ENCODE peak calls at places on chromosomes 4 and X, in five cellular contexts. E is hepatocyte, L is body of pancreas, K is tibial artery, O is ascending aorta. I is an unnamed sample.

GRCh38 chr4:147741190-147741788 is 9.4 kb downstream of the ARHGAP10 start:
- DNase-seq in L (no peak), O (no peak), K (no peak), E (no peak), I (peak; percentile 46)

GRCh38 chr4:186900232-186900900 is 176.7 kb upstream of the FAT1 start:
- DNase-seq in E (no peak), O (no peak), L (no peak), K (no peak), I (no peak)

GRCh38 chr4:67608047-67608446 is 49.5 kb downstream of the STAP1 start:
- DNase-seq in K (no peak), E (no peak), L (no peak), O (no peak), I (no peak)

GRCh38 chr4:21184788-21185187 is 484.5 kb downstream of the PACRGL start:
- DNase-seq in O (no peak), E (no peak), K (no peak), L (no peak), I (no peak)

GRCh38 chr4:52883183-52883621 is 21.1 kb downstream of the RASL11B start:
- DNase-seq in L (no peak), O (no peak), E (peak; percentile 54), K (no peak), I (no peak)

GRCh38 chrX:24925430-24925829 is 90.3 kb downstream of the ARX start:
- DNase-seq in O (no peak), L (no peak), K (no peak), E (no peak), I (no peak)

GRCh38 chr4:88681209-88681608 is 16.4 kb downstream of the NAP1L5 start:
- DNase-seq in L (no peak), E (no peak), O (no peak), K (no peak), I (no peak)

GRCh38 chrX:127578395-127578794 is 473.8 kb downstream of the ACTRT1 start:
- DNase-seq in K (no peak), L (no peak), O (no peak), E (no peak), I (no peak)

GRCh38 chr4:127687580-127687979 is 42.6 kb upstream of the SLC25A31 start:
- DNase-seq in O (no peak), L (no peak), K (no peak), E (no peak), I (no peak)

GRCh38 chrX:150587585-150588503 is 19.4 kb downstream of the MTM1 start:
- DNase-seq in O (no peak), K (no peak), L (no peak), E (no peak), I (peak; percentile 12)

GRCh38 chr4:100188829-100189228 is 1.4 kb downstream of the DDIT4L start:
- DNase-seq in O (no peak), K (no peak), L (no peak), E (no peak), I (peak; percentile 31)

GRCh38 chr4:181908168-181908567 is 335.0 kb upstream of the TENM3 start:
- DNase-seq in L (no peak), K (no peak), O (no peak), E (no peak), I (no peak)

GRCh38 chr4:38189445-38189844 is 229.2 kb downstream of the PTTG2 start:
- DNase-seq in O (peak; percentile 32), L (no peak), E (no peak), K (peak; percentile 75), I (peak; percentile 28)

GRCh38 chr4:54958236-54958635 is 167.2 kb downstream of the KDR start:
- DNase-seq in L (no peak), O (no peak), E (no peak), K (no peak), I (no peak)

GRCh38 chr4:163592207-163592606 is 97.7 kb downstream of the TMA16 start:
- DNase-seq in L (no peak), E (no peak), K (no peak), O (no peak), I (no peak)

GRCh38 chrX:129461801-129462456 is 61.4 kb downstream of the SMARCA1 start:
- DNase-seq in O (no peak), E (no peak), K (no peak), L (no peak), I (no peak)

GRCh38 chr4:159105063-159105414 is 2.2 kb downstream of the RAPGEF2 start:
- DNase-seq in K (no peak), E (peak; percentile 16), L (no peak), O (no peak), I (peak; percentile 12)

GRCh38 chr4:4675636-4676035 is 133.8 kb upstream of the STX18 start:
- DNase-seq in O (no peak), K (no peak), L (no peak), E (no peak), I (no peak)

GRCh38 chr4:145528601-145529000 is 46.9 kb downstream of the SMAD1 start:
- DNase-seq in E (no peak), K (no peak), L (no peak), O (no peak), I (no peak)

GRCh38 chrX:50497067-50497466 is 26.4 kb upstream of the DGKK start:
- DNase-seq in E (no peak), K (no peak), O (no peak), L (no peak), I (no peak)

GRCh38 chrX:136200466-136200865 is 50.7 kb downstream of the MAP7D3 start:
- DNase-seq in E (no peak), K (no peak), L (no peak), O (no peak), I (no peak)

GRCh38 chr4:42152507-42153504 is at the start of gene BEND4:
- DNase-seq in O (no peak), L (no peak), E (no peak), K (no peak), I (peak; percentile 20)

GRCh38 chr4:8398347-8398746 is 42.2 kb downstream of the ACOX3 start:
- DNase-seq in K (no peak), O (no peak), L (no peak), E (no peak), I (no peak)

GRCh38 chrX:23919706-23920320 is 12.0 kb downstream of the CXorf58 start:
- DNase-seq in O (no peak), L (peak; percentile 9), E (no peak), K (no peak), I (no peak)

GRCh38 chr4:7857238-7857701 is 82.4 kb downstream of the AFAP1 start:
- DNase-seq in L (peak; percentile 36), O (no peak), E (no peak), K (no peak), I (peak; percentile 20)

GRCh38 chr4:25500626-25501318 is 123.7 kb downstream of the ANAPC4 start:
- DNase-seq in K (no peak), O (no peak), L (no peak), E (no peak), I (peak; percentile 99)

GRCh38 chr4:5037553-5038551 is 13.4 kb upstream of the STK32B start:
- DNase-seq in O (no peak), E (peak; percentile 42), L (peak; percentile 51), K (no peak), I (peak; percentile 79)

GRCh38 chr4:66555301-66555700 is 885.0 kb upstream of the EPHA5 start:
- DNase-seq in K (no peak), O (no peak), E (no peak), L (no peak), I (no peak)

GRCh38 chrX:130896026-130896425 is 7.0 kb downstream of the ENOX2 start:
- DNase-seq in E (peak; percentile 12), K (no peak), L (no peak), O (no peak), I (no peak)

GRCh38 chrX:154840856-154841255 is 6.4 kb upstream of the SMIM9 start:
- DNase-seq in E (peak; percentile 23), O (no peak), L (peak; percentile 10), K (no peak), I (no peak)

GRCh38 chr4:121796283-121796682 is 4.8 kb upstream of the EXOSC9 start:
- DNase-seq in K (no peak), E (no peak), L (no peak), O (no peak), I (no peak)

GRCh38 chr4:3826247-3827172 is 60.3 kb downstream of the ADRA2C start:
- DNase-seq in K (no peak), O (no peak), L (peak; percentile 10), E (no peak), I (no peak)

GRCh38 chrX:11406109-11406755 is 113.0 kb downstream of the AMELX start:
- DNase-seq in O (no peak), E (no peak), L (no peak), K (no peak), I (peak; percentile 37)

GRCh38 chr4:103091601-103092223 is 7.9 kb downstream of the BDH2 start:
- DNase-seq in O (no peak), L (peak; percentile 65), K (no peak), E (peak; percentile 61), I (peak; percentile 22)

GRCh38 chrX:12794654-12795053 is 3.4 kb downstream of the PRPS2 start:
- DNase-seq in O (no peak), E (peak; percentile 20), K (no peak), L (no peak), I (no peak)

DNA sequence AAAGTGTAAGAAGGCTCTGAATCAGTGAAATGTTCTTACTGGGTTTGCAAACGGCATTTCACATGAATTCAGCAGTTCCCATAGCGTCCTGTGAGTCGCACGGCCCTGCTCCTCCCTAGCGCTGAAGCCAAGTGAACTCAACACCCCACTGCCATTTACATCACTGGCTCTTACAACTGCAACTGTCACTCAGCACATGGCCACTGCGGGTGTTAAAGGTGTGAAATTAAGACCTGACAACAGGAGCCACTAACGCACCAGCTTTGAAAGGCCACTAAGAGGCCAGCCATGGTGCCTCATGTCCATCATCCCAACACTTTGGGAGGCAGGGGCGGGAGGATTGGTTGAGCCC is 31.7 kb downstream of the RNF212 start:
- DNase-seq in K (no peak), L (no peak), O (no peak), E (no peak), I (no peak)
- H3K4me1 ChIP-seq in K (no peaks in the 10 kb centered on the region), L (peaks cover 22% of the 10 kb centered on the region), O (peaks cover 7% of the 10 kb centered on the region), E (no peaks in the 10 kb centered on the region), I (no peaks in the 10 kb centered on the region)

GRCh38 chrX:45485682-45486081 is 285.0 kb upstream of the DIPK2B start:
- DNase-seq in E (no peak), K (no peak), O (no peak), L (no peak), I (no peak)
- H3K4me1 ChIP-seq in E (no peaks in the 10 kb centered on the region), K (no peaks in the 10 kb centered on the region), O (no peaks in the 10 kb centered on the region), L (no peaks in the 10 kb centered on the region), I (no peaks in the 10 kb centered on the region)

DNA sequence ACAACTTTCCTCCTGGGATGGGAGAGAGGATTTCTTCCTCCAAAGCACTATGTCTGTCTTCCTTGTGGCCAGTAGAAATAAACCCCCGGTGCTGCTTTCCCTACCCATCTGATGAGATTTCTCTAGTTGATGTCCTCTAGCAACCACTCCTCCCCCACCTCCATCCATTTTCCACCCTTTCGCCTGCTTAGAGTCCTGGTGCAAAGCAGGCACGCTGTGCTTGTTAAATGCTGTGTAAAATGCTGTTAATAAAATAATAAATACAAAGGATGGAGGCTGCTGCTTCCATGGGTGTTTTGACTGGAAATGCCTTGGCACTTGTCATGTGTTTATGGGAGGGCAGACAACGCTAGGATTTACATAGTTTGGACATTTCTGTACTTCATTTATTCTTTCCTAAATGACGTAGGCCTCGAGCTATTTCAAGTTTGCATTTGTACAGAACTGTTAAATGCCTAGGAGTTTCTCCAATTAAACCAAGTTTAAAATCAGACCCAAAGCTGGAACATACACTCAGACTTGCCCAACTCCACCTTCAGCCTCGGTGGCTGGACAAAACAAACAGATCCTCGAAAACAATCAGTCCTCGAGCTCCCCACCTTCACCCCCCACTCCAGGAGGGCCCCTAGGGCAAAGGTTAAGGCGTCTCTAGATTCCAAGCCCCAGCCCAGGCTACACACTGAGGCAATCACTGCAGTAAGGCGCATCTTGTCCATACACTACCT is 10.0 kb downstream of the BCOR start:
- DNase-seq in O (no peak), E (no peak), K (no peak), L (no peak), I (no peak)
- H3K4me1 ChIP-seq in O (no peaks in the 10 kb centered on the region), E (peaks cover 96% of the 10 kb centered on the region), K (no peaks in the 10 kb centered on the region), L (peaks cover 91% of the 10 kb centered on the region), I (peaks cover 17% of the 10 kb centered on the region)

GRCh38 chr4:78561677-78562076 is 10.1 kb downstream of the ANXA3 start:
- DNase-seq in K (no peak), E (no peak), O (no peak), L (no peak), I (no peak)
- H3K4me1 ChIP-seq in K (no peaks in the 10 kb centered on the region), E (peaks cover 66% of the 10 kb centered on the region), O (no peaks in the 10 kb centered on the region), L (peaks cover 24% of the 10 kb centered on the region), I (peaks cover 13% of the 10 kb centered on the region)

I was measured in SJCRH30.